ENCODE peak calls at places on chromosomes 11 and 22, in ten cellular contexts. H is right atrium auricular region, B is neural progenitor cell, F is heart left ventricle, N is mesothelial cell of epicardium, U is lower lobe of right lung, Y is upper lobe of right lung, G is right lobe of liver, A is nephron progenitor cell, R is GM12865. O is an unnamed sample.

GRCh38 chr22:37454857-37455686 is 27.8 kb upstream of the ELFN2 start:
- DNase-seq in G (no peak), N (no peak), R (no peak), F (no peak), Y (peak; percentile 79), B (no peak), H (no peak), A (peak; percentile 33), U (peak; percentile 59), O (no peak)

GRCh38 chr11:10688401-10688800 is 5.2 kb downstream of the IRAG1 start:
- DNase-seq in A (no peak), R (peak; percentile 22), H (no peak), Y (no peak), G (no peak), U (no peak), N (no peak), B (no peak), F (no peak), O (no peak)

GRCh38 chr11:77154381-77155081 is 26.5 kb downstream of the MYO7A start:
- DNase-seq in Y (no peak), U (no peak), R (no peak), F (peak; percentile 83), H (no peak), A (no peak), N (no peak), G (peak; percentile 80), B (no peak), O (no peak)

GRCh38 chr11:111176603-111177002 is 68.9 kb upstream of the POU2AF2 start:
- DNase-seq in R (peak; percentile 42), U (no peak), F (no peak), B (no peak), N (no peak), Y (no peak), G (no peak), H (no peak), A (no peak), O (no peak)

GRCh38 chr11:70466154-70466553 is 67.8 kb downstream of the CTTN start:
- DNase-seq in U (no peak), R (peak; percentile 61), H (no peak), A (no peak), Y (peak; percentile 36), B (no peak), N (no peak), F (no peak), G (no peak), O (no peak)

GRCh38 chr22:30240541-30241417 is 5.8 kb downstream of the LIF start:
- DNase-seq in B (no peak), G (no peak), F (no peak), U (no peak), H (no peak), R (no peak), Y (no peak), N (no peak), A (no peak), O (no peak)

GRCh38 chr22:46849951-46850350 is 87.5 kb downstream of the TBC1D22A start:
- DNase-seq in Y (no peak), B (no peak), U (no peak), F (no peak), R (no peak), H (no peak), G (no peak), N (no peak), A (no peak), O (no peak)

GRCh38 chr11:393219-394033 is 583 bp upstream of the PKP3 start:
- DNase-seq in H (no peak), N (no peak), R (no peak), B (no peak), A (no peak), G (no peak), F (no peak), Y (no peak), U (peak; percentile 53), O (peak; percentile 37)

GRCh38 chr11:12079726-12080556 is 30.4 kb upstream of the MICAL2 start:
- DNase-seq in U (no peak), Y (peak; percentile 70), A (no peak), R (no peak), H (peak; percentile 82), F (peak; percentile 61), N (no peak), B (no peak), G (peak; percentile 23), O (peak; percentile 90)

GRCh38 chr11:58609723-58610122 is 12.7 kb upstream of the CNTF start:
- DNase-seq in U (no peak), N (no peak), H (no peak), G (no peak), B (no peak), F (no peak), R (no peak), A (no peak), Y (no peak), O (no peak)

GRCh38 chr11:117828641-117829368 is 4.3 kb upstream of the FXYD2 start:
- DNase-seq in U (peak; percentile 46), F (peak; percentile 82), N (no peak), A (no peak), Y (peak; percentile 69), B (no peak), H (peak; percentile 84), G (peak; percentile 38), R (peak; percentile 52), O (no peak)

DNA sequence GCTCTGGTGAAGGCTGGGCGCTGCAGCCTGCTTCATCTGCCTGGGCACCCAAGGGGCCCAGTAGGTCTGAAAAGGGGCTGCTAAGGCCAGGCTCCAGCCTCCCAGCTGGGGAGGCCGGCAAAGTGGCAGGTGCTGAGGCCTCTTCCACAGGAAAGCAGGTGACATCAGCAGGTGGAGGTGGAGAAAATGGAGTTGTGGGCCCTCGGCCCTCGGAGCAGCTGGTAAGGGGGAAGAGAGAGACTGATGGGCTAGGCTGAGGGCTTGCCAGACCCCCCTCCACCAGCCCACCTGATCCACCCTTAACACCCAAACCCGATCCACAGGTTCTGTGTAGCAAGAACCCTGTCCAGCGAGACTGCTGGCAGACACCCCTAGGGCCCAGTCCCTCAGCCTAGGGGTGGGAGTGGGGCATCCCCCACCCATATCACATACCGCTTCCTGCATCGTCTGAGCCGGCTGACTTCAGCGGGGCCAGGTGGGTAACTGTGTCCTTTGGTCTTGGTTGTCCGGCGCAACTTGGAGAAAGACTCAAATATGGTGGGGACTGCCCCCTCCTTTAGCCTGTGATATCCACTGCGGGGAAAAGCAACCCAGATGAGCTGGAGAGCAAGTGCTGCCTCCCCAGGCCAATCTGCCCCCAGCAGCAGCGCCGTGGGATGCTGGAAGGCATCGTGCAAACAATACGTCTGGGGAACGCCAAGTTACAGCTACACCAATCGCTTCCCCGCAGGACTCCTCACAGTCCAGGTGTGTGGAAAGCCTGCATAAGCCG is 1.5 kb downstream of the THAP7 start:
- DNase-seq in G (no peak), Y (no peak), U (no peak), B (no peak), A (no peak), H (no peak), F (no peak), N (no peak), R (no peak), O (no peak)
- TF ChIP-seq CTCF in G (no peak), Y (no peak), U (no peak), B (no peak), A (no peak), H (no peak), F (no peak), N (no peak), R (no peak), O (no peak)

GRCh38 chr11:114262681-114263509 is 33.3 kb upstream of the NNMT start:
- DNase-seq in F (no peak), G (peak; percentile 63), U (no peak), Y (peak; percentile 47), H (no peak), R (no peak), N (no peak), A (peak; percentile 37), B (peak; percentile 77), O (peak; percentile 7)
- TF ChIP-seq CTCF in F (peak; percentile 43), G (peak; percentile 66), U (peak; percentile 57), Y (peak; percentile 57), H (peak; percentile 75), R (peak; percentile 33), N (peak; percentile 49), A (peak; percentile 61), B (peak; percentile 78), O (peak; percentile 74)

GRCh38 chr11:44104472-44105294 is 9.2 kb downstream of the EXT2 start:
- DNase-seq in N (no peak), H (no peak), B (no peak), U (no peak), Y (no peak), F (no peak), A (no peak), G (no peak), R (no peak), O (no peak)
- TF ChIP-seq CTCF in N (no peak), H (no peak), B (no peak), U (no peak), Y (no peak), F (no peak), A (no peak), G (no peak), R (no peak), O (no peak)

GRCh38 chr22:41285441-41285819 is 557 bp downstream of the RANGAP1 start:
- DNase-seq in N (peak; percentile 31), H (peak; percentile 72), U (peak; percentile 69), R (peak; percentile 77), Y (peak; percentile 76), B (peak; percentile 69), A (peak; percentile 50), G (no peak), F (peak; percentile 54), O (peak; percentile 50)

GRCh38 chr22:41284465-41284864 is 1.5 kb downstream of the RANGAP1 start:
- DNase-seq in U (no peak), A (no peak), B (no peak), R (no peak), Y (no peak), F (no peak), G (peak; percentile 58), N (no peak), H (no peak), O (no peak)

GRCh38 chr22:41288245-41288946 is 2.4 kb upstream of the RANGAP1 start:
- DNase-seq in H (no peak), G (peak; percentile 57), Y (no peak), F (no peak), R (no peak), U (no peak), N (no peak), A (no peak), B (no peak), O (no peak)

GRCh38 chr22:41286639-41287091 is 678 bp upstream of the RANGAP1 start:
- DNase-seq in R (peak; percentile 74), G (peak; percentile 53), U (no peak), N (no peak), F (no peak), A (peak; percentile 23), B (no peak), Y (no peak), H (no peak), O (no peak)

DNA sequence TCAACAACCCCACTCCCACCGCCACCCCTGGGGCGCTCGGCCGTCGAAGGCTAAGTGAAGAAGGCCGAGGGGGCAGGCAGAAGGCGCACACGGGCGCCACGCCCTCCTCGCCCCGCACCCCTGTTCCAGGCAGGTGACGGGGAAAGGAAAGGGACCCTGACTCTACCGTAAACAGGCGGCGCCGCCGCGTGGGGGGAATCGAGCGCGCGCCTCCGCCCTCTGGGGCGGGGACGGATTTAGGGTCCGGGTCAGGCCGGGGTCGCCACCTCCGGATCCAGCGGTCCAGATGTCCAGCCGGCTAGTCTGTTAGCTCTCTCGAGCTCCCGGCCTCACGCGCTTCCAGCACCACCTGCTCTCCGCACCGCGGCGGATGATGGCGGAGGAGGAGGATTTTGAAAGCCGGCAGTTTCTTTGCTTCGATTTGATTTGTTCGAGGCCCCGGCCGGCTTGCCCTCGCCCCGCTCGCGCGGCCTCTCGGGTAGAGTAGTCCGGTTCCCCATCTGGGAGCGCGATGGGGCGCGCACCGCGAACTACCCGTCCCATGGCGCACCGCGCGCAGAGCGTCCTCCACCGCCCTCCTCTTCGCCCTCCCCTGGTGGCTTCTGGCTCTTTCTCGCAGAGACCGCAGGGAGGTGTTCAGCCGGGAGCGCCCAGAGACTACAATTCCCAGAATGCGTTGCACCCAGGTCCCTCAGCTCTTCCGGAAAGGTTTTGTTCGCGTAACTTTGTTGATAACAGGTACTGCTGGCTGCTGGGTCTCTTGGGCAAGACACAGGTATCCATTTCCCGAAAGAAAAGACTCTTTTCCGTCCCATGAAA is at the start of gene RANGAP1:
- DNase-seq in R (peak; percentile 99), B (peak; percentile 100), U (peak; percentile 99), G (peak; percentile 99), A (peak; percentile 96), H (peak; percentile 96), N (peak; percentile 95), F (peak; percentile 99), Y (peak; percentile 99), O (peak; percentile 95)
- TF ChIP-seq CTCF in R (peak; percentile 16), B (no peak), U (peak; percentile 39), G (peak; percentile 18), A (no peak), H (peak; percentile 7), N (no peak), F (peak; percentile 27), Y (peak; percentile 33), O (peak; percentile 10)

O was measured in AG09319.